ENCODE peak calls at places on chromosome X, in seven cellular contexts. X, R, B, Y, H, D and U are unnamed samples.

GRCh38 chrX:54419559-54420302 is 20.5 kb upstream of the TSR2 start:
- DNase-seq in B (no peak), H (no peak), R (no peak), Y (no peak), D (no peak), X (no peak), U (no peak)

GRCh38 chrX:30620980-30621716 is 32.1 kb upstream of the GK start:
- DNase-seq in Y (no peak), D (peak), H (no peak), R (no peak), X (no peak), B (peak), U (peak)

GRCh38 chrX:144219035-144219434 is 335.2 kb downstream of the UBE2NL start:
- DNase-seq in D (peak), H (no peak), B (no peak), Y (no peak), X (no peak), R (no peak), U (peak)

GRCh38 chrX:47358387-47359065 is 11.9 kb upstream of the ZNF157 start:
- DNase-seq in X (no peak), R (no peak), B (no peak), D (no peak), Y (no peak), H (no peak), U (peak)

GRCh38 chrX:154735695-154736393 is 15.0 kb downstream of the GAB3 start:
- DNase-seq in X (no peak), B (peak), D (no peak), Y (no peak), H (no peak), R (no peak), U (peak)

GRCh38 chrX:32954125-32954524 is 257.2 kb downstream of the DMD start:
- DNase-seq in R (no peak), B (no peak), Y (no peak), H (no peak), X (no peak), D (no peak), U (no peak)

GRCh38 chrX:68358679-68359078 is 74.6 kb downstream of the OPHN1 start:
- DNase-seq in R (no peak), H (no peak), D (no peak), Y (no peak), B (no peak), X (no peak), U (no peak)

GRCh38 chrX:136028383-136028984 is 43.2 kb downstream of the SLC9A6 start:
- DNase-seq in B (peak), D (peak), X (peak), H (peak), Y (peak), R (peak), U (peak)

GRCh38 chrX:139287155-139287924 is 243.2 kb upstream of the F9 start:
- DNase-seq in H (no peak), D (no peak), Y (no peak), X (peak), R (no peak), B (no peak), U (peak)

GRCh38 chrX:74277320-74277719 is 26.7 kb upstream of the ZCCHC13 start:
- DNase-seq in D (no peak), R (no peak), B (no peak), X (no peak), Y (no peak), H (no peak), U (no peak)

GRCh38 chrX:1462596-1463251 is 10.0 kb upstream of the ASMTL start:
- DNase-seq in R (no peak), B (peak), H (no peak), X (no peak), D (no peak), Y (no peak), U (peak)

GRCh38 chrX:44152867-44153266 is 179.7 kb upstream of the NDP start:
- DNase-seq in R (no peak), Y (no peak), B (peak), X (no peak), H (no peak), D (no peak), U (no peak)

GRCh38 chrX:77960567-77960966 is 8.9 kb downstream of the PGAM4 start:
- DNase-seq in H (no peak), B (no peak), Y (no peak), X (no peak), R (no peak), D (no peak), U (no peak)

GRCh38 chrX:45710081-45710801 is 509.6 kb upstream of the DIPK2B start:
- DNase-seq in H (peak), R (no peak), D (no peak), B (peak), X (no peak), Y (no peak), U (peak)

GRCh38 chrX:54178100-54178940 is 4.7 kb downstream of the FAM120C start:
- DNase-seq in B (peak), R (no peak), H (no peak), X (peak), Y (no peak), D (no peak), U (peak)

GRCh38 chrX:110699109-110699508 is 96.5 kb downstream of the CHRDL1 start:
- DNase-seq in D (no peak), R (no peak), B (no peak), Y (no peak), X (no peak), H (no peak), U (no peak)

GRCh38 chrX:66408507-66408906 is 230.4 kb downstream of the EDA2R start:
- DNase-seq in Y (no peak), X (no peak), B (no peak), R (peak), H (no peak), D (no peak), U (peak)

GRCh38 chrX:110588853-110589252 is 206.8 kb downstream of the CHRDL1 start:
- DNase-seq in D (no peak), B (no peak), Y (no peak), X (no peak), R (no peak), H (no peak), U (no peak)

GRCh38 chrX:20116575-20117240 is at the start of gene MAP7D2:
- DNase-seq in D (peak), R (no peak), H (peak), Y (no peak), B (no peak), X (peak), U (no peak)

DNA sequence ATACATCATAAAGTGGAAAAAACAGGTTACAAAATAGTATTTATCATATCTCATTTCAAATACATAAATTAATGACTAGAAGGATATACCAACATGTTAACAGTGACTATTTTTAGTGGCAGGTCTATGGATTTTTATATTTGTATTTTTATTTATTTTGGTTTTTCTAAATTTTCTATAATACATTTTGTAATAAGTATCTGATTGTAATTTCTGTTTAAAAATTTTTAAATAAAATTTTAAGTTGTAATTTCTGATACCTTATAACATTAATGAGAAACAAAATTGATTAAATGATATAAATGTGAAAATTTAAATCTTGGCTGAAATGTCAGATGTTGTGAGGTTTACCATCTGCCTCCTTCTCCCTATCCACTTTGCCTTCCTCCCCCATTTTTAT is 2.5 kb downstream of the NONO start:
- DNase-seq in H (no peak), R (no peak), X (no peak), D (no peak), B (no peak), Y (no peak), U (no peak)
- H3K9ac ChIP-seq in H (peak), R (no peak), X (peak), D (peak), B (peak), Y (no peak), U (peak)

DNA sequence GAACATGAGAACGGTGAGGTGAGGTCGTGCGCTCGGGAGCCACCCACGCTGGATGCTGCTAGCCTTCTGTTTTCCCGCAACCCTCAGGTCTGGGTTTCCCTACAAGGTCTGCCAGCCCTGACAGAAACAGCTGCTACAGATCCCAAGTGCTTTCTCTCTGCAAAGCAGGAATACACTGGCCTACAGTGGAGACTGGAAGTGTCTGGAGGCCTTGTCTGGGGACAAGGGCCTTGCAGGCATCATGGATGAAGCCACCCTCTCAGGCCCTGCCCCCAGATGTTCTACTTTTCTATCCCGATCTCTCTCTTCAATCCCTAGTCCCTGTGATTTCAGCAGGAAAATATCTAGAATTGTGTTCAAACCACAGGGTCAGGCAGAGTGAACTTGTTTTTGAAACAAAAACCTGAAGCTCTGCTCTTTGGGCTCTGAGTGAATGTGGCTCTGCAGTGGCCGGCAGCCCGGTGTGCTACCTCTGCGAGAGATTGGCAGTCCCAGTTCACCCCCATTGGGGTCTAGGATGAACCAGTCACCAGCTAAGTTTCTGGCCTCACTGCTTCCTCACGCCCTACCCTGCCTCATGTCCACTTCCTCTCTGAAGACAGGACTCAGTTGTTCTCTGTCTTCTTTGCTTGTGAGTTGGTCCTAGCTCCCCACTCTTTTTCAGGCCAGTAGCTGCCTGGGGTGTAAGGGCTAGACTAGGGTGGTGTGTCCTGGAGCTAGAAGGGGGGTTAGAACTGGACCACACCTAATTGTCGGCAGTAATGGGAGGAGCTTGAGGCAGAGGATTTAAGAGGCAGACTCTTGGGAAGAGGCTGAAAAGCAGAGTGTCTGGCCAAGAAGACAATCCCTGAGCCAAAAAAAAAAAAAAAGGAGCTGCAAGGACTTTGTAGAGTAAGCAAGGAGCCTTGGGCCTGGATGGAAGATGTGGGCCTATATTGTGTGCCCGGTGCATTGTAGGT is 89.5 kb downstream of the RTL5 start:
- DNase-seq in H (no peak), D (no peak), R (no peak), B (peak), X (no peak), Y (no peak), U (no peak)
- H3K9ac ChIP-seq in H (no peak), D (no peak), R (no peak), B (peak), X (no peak), Y (no peak), U (no peak)

GRCh38 chrX:70477734-70478075 is 33.1 kb downstream of the DLG3 start:
- DNase-seq in Y (no peak), R (no peak), D (no peak), X (peak), H (no peak), B (no peak), U (no peak)

GRCh38 chrX:70479197-70479969 is 34.7 kb downstream of the DLG3 start:
- DNase-seq in H (no peak), Y (no peak), D (no peak), B (peak), R (no peak), X (peak), U (peak)

GRCh38 chrX:70476934-70477733 is 32.5 kb downstream of the DLG3 start:
- DNase-seq in R (no peak), H (no peak), B (peak), X (no peak), D (peak), Y (no peak), U (peak)

GRCh38 chrX:70478521-70478920 is 33.9 kb downstream of the DLG3 start:
- DNase-seq in Y (no peak), D (no peak), H (no peak), X (no peak), R (no peak), B (no peak), U (no peak)

GRCh38 chrX:70476166-70476933 is 31.7 kb downstream of the DLG3 start:
- DNase-seq in R (no peak), B (no peak), H (no peak), Y (no peak), D (peak), X (no peak), U (no peak)
- H3K9ac ChIP-seq in R (no peak), B (no peak), H (no peak), Y (no peak), D (no peak), X (no peak), U (peak)

DNA sequence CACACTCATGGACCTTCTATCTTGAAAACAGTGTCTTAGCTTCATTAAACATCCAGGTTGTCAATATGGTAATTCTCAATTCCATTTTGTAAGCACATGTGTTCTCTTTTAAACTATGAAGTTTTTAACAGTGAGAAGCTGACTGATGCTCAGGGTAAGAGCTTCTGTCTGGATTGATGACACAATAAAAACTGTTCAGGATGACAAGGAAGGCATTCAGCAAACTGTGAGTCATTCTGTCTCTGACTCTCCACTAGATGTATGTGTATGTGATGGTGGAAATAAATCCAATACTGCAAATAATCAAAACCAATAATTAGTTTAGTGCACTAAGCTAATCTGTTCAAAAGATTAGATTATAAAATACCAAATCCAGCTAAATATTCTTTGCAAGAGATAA is 115.3 kb upstream of the ARX start:
- DNase-seq in X (no peak), Y (no peak), D (no peak), R (no peak), B (no peak), H (no peak), U (peak)
- H3K9ac ChIP-seq in X (no peak), Y (no peak), D (no peak), R (no peak), B (no peak), H (no peak), U (no peak)

DNA sequence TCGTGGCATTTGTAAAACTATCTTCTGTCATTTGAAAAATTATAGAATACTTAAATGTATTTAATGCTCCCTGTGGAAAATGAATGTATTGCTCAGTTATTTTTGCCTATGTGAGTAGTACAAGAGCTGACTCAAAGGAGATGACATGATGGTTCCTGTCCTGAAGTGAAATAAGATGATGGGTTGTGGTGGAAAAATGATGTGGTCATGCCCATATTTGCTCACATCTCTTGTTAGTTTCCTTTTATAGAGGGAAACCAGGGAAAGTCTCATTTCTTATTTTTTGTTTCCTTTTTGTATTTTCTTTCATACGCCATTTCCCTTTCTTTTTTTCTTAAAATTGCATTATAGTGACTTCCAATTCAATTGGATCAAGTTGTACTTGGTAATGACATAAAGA is 23.7 kb downstream of the PLS3 start:
- DNase-seq in D (no peak), X (no peak), R (no peak), Y (no peak), B (no peak), H (no peak), U (peak)
- H3K9ac ChIP-seq in D (no peak), X (no peak), R (no peak), Y (no peak), B (no peak), H (no peak), U (peak)